ENCODE peak calls at places on chromosomes 2 and 18, in five cellular contexts. T is H9, X is IMR-90, M is mesenchymal stem cell, Y is mesendoderm. R is an unnamed sample.
A peak's percentile ranks its signal among the peaks of the same experiment; 100 is the strongest.

GRCh38 chr2:64448069-64448468 is 5.9 kb upstream of the LGALSL start:
- DNase-seq in T (no peak), Y (no peak), X (no peak), M (no peak), R (no peak)

GRCh38 chr2:230777681-230778080 is 65.0 kb downstream of the CAB39 start:
- DNase-seq in Y (no peak), M (peak; percentile 60), T (no peak), X (peak; percentile 44), R (no peak)

GRCh38 chr18:29154196-29154757 is 977.3 kb upstream of the CDH2 start:
- DNase-seq in M (no peak), X (peak; percentile 49), T (no peak), Y (no peak), R (no peak)

GRCh38 chr2:176140520-176141317 is 10.6 kb upstream of the HOXD4 start:
- DNase-seq in X (peak; percentile 46), Y (peak; percentile 86), T (peak; percentile 88), M (peak; percentile 52), R (peak; percentile 84)

GRCh38 chr2:226354434-226354833 is 445.2 kb downstream of the IRS1 start:
- DNase-seq in T (no peak), X (peak; percentile 74), M (peak; percentile 63), Y (peak; percentile 21), R (no peak)

GRCh38 chr2:108988796-108989713 is at the start of gene EDAR:
- DNase-seq in T (peak; percentile 88), X (no peak), Y (peak; percentile 87), M (peak; percentile 27), R (peak; percentile 36)

GRCh38 chr2:71683070-71683469 is 229.7 kb downstream of the DYSF start:
- DNase-seq in Y (no peak), T (no peak), M (no peak), X (no peak), R (no peak)

GRCh38 chr2:14634885-14635871 is 2.7 kb downstream of the LRATD1 start:
- DNase-seq in M (peak; percentile 40), T (peak; percentile 75), X (peak; percentile 16), Y (peak; percentile 71), R (peak; percentile 46)

GRCh38 chr2:112182581-112183034 is 44.4 kb downstream of the FBLN7 start:
- DNase-seq in M (no peak), X (no peak), T (no peak), Y (no peak), R (no peak)

GRCh38 chr2:24971300-24971549 is 530 bp downstream of the DNAJC27 start:
- DNase-seq in Y (no peak), X (no peak), M (no peak), T (peak; percentile 30), R (no peak)

GRCh38 chr2:201254331-201254730 is 6.0 kb upstream of the CASP8 start:
- DNase-seq in M (peak; percentile 63), T (peak; percentile 81), Y (peak; percentile 93), X (peak; percentile 52), R (no peak)

GRCh38 chr2:217085543-217085942 is 225.7 kb upstream of the TNP1 start:
- DNase-seq in T (no peak), M (peak; percentile 72), Y (no peak), X (peak; percentile 45), R (no peak)

GRCh38 chr2:217510790-217511291 is 492.0 kb downstream of the TNS1 start:
- DNase-seq in M (peak; percentile 83), T (peak; percentile 64), Y (peak; percentile 91), X (peak; percentile 93), R (peak; percentile 71)

GRCh38 chr2:223797811-223798721 is 39.3 kb downstream of the AP1S3 start:
- DNase-seq in T (no peak), X (peak; percentile 59), M (peak; percentile 61), Y (peak; percentile 42), R (peak; percentile 27)

GRCh38 chr18:11997466-11997865 is 16.2 kb downstream of the IMPA2 start:
- DNase-seq in X (no peak), T (no peak), M (no peak), Y (no peak), R (no peak)

GRCh38 chr18:69250305-69251151 is 150.2 kb upstream of the DOK6 start:
- DNase-seq in M (no peak), T (no peak), X (peak; percentile 55), Y (no peak), R (no peak)

GRCh38 chr2:194686569-194686968 is 970.5 kb upstream of the SLC39A10 start:
- DNase-seq in M (no peak), Y (no peak), X (no peak), T (no peak), R (no peak)

GRCh38 chr2:101893676-101894381 is 97.9 kb upstream of the IL1R2 start:
- DNase-seq in M (no peak), Y (peak; percentile 58), T (peak; percentile 81), X (no peak), R (peak; percentile 71)

GRCh38 chr2:172101707-172102158 is 967 bp downstream of the DLX2 start:
- DNase-seq in X (no peak), M (no peak), T (no peak), Y (peak; percentile 71), R (no peak)

GRCh38 chr18:76464281-76465259 is 30.5 kb downstream of the ZNF516 start:
- DNase-seq in M (no peak), T (no peak), X (no peak), Y (no peak), R (no peak)

GRCh38 chr2:23524261-23524706 is 139.3 kb downstream of the KLHL29 start:
- DNase-seq in M (peak; percentile 20), X (peak; percentile 62), Y (no peak), T (no peak), R (no peak)

DNA sequence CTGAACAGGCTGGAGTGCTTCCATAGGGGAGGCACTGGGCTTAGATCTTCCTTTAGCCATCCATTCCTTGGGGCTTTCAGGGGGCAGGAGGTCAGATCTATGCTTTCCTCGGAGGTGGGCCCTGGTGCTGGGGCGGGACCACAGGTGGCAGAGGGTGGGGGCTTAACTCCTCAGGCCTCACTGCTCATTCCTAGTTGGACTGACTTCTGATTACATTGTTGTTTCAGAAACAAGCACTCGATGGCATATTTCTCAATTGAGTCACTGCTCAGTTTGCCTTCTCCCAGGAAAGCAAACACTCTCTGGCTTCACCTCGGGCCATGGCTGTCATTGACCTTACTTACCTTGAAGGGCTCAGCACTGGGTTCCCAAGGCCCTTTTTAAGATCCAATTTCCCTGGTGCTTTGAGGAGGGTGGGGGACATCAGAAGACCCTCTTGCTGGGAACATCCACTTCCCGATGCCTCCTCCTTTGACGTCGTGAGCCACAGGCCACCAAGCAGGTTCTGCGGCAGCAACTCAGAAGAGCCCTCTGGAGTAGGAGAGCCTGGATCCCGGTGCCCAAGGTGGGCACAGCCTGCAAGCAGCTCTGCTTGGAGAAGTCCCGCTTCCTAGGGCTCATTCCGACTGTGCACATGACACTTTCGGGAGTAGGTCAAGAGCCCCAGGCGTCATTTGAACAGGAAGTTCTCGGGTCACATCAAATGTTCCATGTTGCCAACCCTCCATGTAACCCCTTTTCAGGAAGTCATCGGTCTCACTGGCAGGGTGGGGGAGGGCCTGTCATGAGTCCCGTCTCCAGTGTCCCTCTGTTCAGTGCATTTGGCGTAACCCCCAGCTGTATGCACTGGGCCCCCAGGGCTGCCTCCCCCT is 40.6 kb downstream of the SDC1 start:
- DNase-seq in Y (peak; percentile 61), M (peak; percentile 53), T (no peak), X (peak; percentile 77), R (no peak)
- H3K18ac ChIP-seq in Y (no peak overlapping the region), M (no peak overlapping the region), T (no peak overlapping the region), X (no peak overlapping the region), R (peak overlapping the region; percentile 73)

GRCh38 chr2:215594766-215595165 is 158.9 kb upstream of the FN1 start:
- DNase-seq in M (no peak), Y (no peak), X (peak; percentile 79), T (no peak), R (no peak)

DNA sequence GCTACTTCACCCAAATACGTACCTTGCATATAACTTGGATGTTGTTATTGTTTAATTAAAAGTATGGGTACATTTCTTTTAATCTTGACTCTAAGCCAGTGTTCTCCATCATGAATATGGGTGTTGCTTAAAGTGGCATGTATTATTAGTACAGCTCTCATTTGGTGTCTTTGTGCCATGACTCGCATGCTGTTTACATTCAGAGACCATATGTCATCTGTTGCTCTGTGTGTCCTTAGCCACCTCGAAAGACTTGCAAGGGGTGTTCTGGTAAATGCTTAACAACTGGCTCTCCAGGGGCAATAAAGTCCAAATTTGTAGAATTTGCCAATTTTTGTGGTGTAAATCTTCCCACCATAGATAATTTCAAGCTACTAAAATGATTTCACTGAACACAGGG is 154.5 kb upstream of the FN1 start:
- DNase-seq in T (no peak), Y (no peak), X (peak; percentile 55), M (peak; percentile 45), R (no peak)
- H3K18ac ChIP-seq in T (no peak overlapping the region), Y (no peak overlapping the region), X (peak overlapping the region; percentile 33), M (no peak overlapping the region), R (no peak overlapping the region)

DNA sequence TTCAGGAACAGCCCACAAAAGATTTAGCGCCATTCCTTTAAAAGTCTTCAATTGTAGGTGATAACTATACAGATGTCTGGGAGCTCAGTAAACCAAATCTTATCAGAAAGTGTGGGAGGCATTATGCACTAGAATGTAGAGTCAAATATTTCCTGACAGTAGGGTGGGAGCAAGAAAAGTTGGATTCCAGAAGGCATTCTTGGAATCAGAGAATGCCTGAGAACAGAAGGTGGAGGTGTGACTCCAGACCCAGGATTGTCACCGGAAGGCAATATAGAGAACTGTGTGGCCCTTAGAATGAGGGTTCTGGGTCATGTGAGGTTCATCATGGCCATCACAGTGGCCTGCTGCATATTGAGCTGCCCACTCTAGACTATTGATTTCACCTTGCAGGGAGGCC is 90.0 kb downstream of the SETBP1 start:
- DNase-seq in Y (no peak), M (no peak), X (no peak), T (no peak), R (no peak)
- H3K18ac ChIP-seq in Y (no peak overlapping the region), M (no peak overlapping the region), X (no peak overlapping the region), T (no peak overlapping the region), R (no peak overlapping the region)

GRCh38 chr18:79690071-79690470 is 10.5 kb downstream of the CTDP1 start:
- DNase-seq in X (no peak), M (no peak), Y (no peak), T (no peak), R (no peak)

GRCh38 chr18:79692886-79693285 is 13.3 kb downstream of the CTDP1 start:
- DNase-seq in M (no peak), T (no peak), Y (no peak), X (no peak), R (no peak)

GRCh38 chr18:79693561-79694205 is 14.1 kb downstream of the CTDP1 start:
- DNase-seq in T (peak; percentile 74), Y (peak; percentile 60), X (no peak), M (no peak), R (no peak)

GRCh38 chr18:79692056-79692455 is 12.5 kb downstream of the CTDP1 start:
- DNase-seq in X (no peak), T (no peak), M (no peak), Y (no peak), R (no peak)

DNA sequence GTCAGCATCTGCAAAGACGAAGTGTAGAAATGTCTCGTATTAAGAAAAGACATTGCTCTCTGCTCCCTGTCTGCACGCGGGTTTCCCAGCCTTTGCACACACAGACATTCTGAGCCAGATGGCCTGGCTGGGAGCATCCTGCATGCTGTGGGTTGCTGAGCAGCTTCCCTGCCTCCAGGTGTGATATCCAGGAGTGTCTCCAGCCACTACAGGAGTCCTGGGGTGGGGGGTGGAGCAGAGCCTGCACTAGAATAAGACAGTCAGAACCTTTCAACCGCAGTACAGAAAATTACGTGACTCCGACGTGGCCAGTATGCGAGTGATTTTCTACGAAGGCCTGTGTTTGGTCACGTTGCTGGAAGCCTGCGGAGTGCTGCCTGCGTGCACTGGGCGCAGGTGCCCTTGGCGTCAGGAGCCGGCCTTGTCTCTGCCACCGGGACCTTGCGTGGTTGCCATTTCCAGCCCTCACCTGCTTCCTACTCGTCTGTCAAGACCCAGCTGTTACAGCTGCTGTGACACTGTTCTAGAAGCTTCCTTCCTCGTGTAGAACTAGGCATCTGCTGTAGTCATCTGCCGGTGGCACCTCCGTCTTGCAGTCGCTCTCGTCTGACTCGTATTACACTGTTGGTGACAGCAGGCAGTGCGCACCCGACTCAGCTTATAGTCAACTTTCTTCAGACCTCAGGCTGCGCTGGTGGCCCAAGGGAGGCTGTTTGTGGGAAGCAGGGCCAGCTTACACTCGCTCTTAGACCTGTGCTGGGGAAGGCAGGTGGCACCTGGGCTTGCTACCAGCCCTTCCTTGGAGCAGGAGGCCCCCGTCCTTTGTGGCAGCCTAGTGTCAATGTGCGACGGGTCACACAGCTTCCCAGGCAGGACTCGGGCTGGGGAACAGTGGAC is 11.2 kb downstream of the CTDP1 start:
- DNase-seq in T (no peak), X (no peak), M (no peak), Y (no peak), R (no peak)
- H3K18ac ChIP-seq in T (no peak overlapping the region), X (no peak overlapping the region), M (no peak overlapping the region), Y (no peak overlapping the region), R (no peak overlapping the region)